ENCODE peak calls at places on chromosomes 11 and 22, in four cellular contexts. Q, S, L and U are unnamed samples.

GRCh38 chr11:43760902-43761301 is 80.4 kb downstream of the HSD17B12 start:
- DNase-seq in Q (no peak), S (no peak), L (no peak), U (no peak)

GRCh38 chr22:19460036-19460435 is 12.5 kb upstream of the C22orf39 start:
- DNase-seq in Q (no peak), S (no peak), L (no peak), U (no peak)

GRCh38 chr11:8794677-8795103 is 112.1 kb downstream of the RPL27A start:
- DNase-seq in Q (peak; percentile 65), S (no peak), L (no peak), U (no peak)

GRCh38 chr22:30566125-30566524 is 8.3 kb downstream of the GAL3ST1 start:
- DNase-seq in Q (peak; percentile 69), S (no peak), L (no peak), U (no peak)

GRCh38 chr11:96014234-96014633 is 90.3 kb upstream of the MTMR2 start:
- DNase-seq in Q (peak; percentile 91), S (no peak), L (peak; percentile 50), U (no peak)

GRCh38 chr11:119419246-119419645 is 3.7 kb downstream of the THY1 start:
- DNase-seq in Q (no peak), S (no peak), L (no peak), U (no peak)

GRCh38 chr11:8250446-8250845 is 13.2 kb downstream of the LMO1 start:
- DNase-seq in Q (no peak), S (no peak), L (no peak), U (no peak)

GRCh38 chr22:17832665-17833064 is 58.4 kb upstream of the BID start:
- DNase-seq in Q (peak; percentile 66), S (no peak), L (no peak), U (no peak)

GRCh38 chr11:16893456-16894076 is 120.6 kb downstream of the PLEKHA7 start:
- DNase-seq in Q (no peak), S (no peak), L (no peak), U (no peak)

GRCh38 chr22:39360674-39361413 is 11.1 kb downstream of the SYNGR1 start:
- DNase-seq in Q (no peak), S (no peak), L (no peak), U (no peak)

GRCh38 chr22:17655289-17655688 is 16.7 kb downstream of the BCL2L13 start:
- DNase-seq in Q (no peak), S (no peak), L (no peak), U (no peak)

GRCh38 chr11:32658639-32659406 is 75.2 kb downstream of the EIF3M start:
- DNase-seq in Q (no peak), S (no peak), L (peak; percentile 44), U (no peak)

GRCh38 chr11:68214173-68215086 is 1.3 kb upstream of the KMT5B start:
- DNase-seq in Q (peak; percentile 29), S (no peak), L (no peak), U (no peak)

GRCh38 chr11:72378704-72379383 is 55.5 kb downstream of the CLPB start:
- DNase-seq in Q (no peak), S (no peak), L (no peak), U (no peak)

GRCh38 chr22:49999901-50000586 is 12.5 kb downstream of the IL17REL start:
- DNase-seq in Q (no peak), S (no peak), L (no peak), U (no peak)

GRCh38 chr11:13928566-13929251 is 33.8 kb upstream of the SPON1 start:
- DNase-seq in Q (no peak), S (no peak), L (peak; percentile 67), U (peak; percentile 67)

GRCh38 chr11:824292-824880 is 3.3 kb upstream of the CRACR2B start:
- DNase-seq in Q (no peak), S (no peak), L (no peak), U (peak; percentile 32)

GRCh38 chr11:124113890-124114289 is 1.4 kb upstream of the VWA5A start:
- DNase-seq in Q (no peak), S (no peak), L (no peak), U (no peak)

GRCh38 chr11:119341222-119342022 is 739 bp upstream of the C1QTNF5 start:
- DNase-seq in Q (no peak), S (no peak), L (no peak), U (no peak)

GRCh38 chr11:119416606-119417580 is 6.1 kb downstream of the THY1 start:
- DNase-seq in Q (no peak), S (no peak), L (peak; percentile 83), U (no peak)